ENCODE peak calls at places on chromosomes 6 and 20, in eight cellular contexts. U is MV-4-11, J is fibroblast of lung, B is Right ventricle myocardium superior, L is HT-29, M is KBM-7, F is iPS DF 19.7, P is amygdala. E is an unnamed sample.

GRCh38 chr6:127459231-127459641 is at the start of gene KIAA0408:
- DNase-seq in U (peak), J (peak), B (peak), L (no peak), M (no peak), F (peak), P (no peak), E (no peak)

GRCh38 chr6:35757461-35758123 is 18.8 kb upstream of the CLPSL2 start:
- DNase-seq in U (no peak), J (peak), B (no peak), L (peak), M (peak), F (peak), P (no peak), E (peak)

GRCh38 chr20:43840382-43841070 is 74.1 kb upstream of the TOX2 start:
- DNase-seq in U (peak), J (peak), B (no peak), L (peak), M (peak), F (no peak), P (no peak), E (peak)

GRCh38 chr6:115468272-115469005 is 592.3 kb downstream of the FRK start:
- DNase-seq in U (no peak), J (no peak), B (no peak), L (no peak), M (no peak), F (no peak), P (no peak), E (no peak)

GRCh38 chr6:164756142-164756541 is 553.3 kb downstream of the C6orf118 start:
- DNase-seq in U (no peak), J (peak), B (no peak), L (no peak), M (no peak), F (no peak), P (no peak), E (no peak)

GRCh38 chr20:25077610-25078169 is 4.3 kb downstream of the VSX1 start:
- DNase-seq in U (peak), J (peak), B (peak), L (no peak), M (no peak), F (no peak), P (no peak), E (no peak)

GRCh38 chr6:15244605-15245360 is 1.1 kb upstream of the JARID2 start:
- DNase-seq in U (peak), J (peak), B (peak), L (peak), M (peak), F (no peak), P (no peak), E (peak)

GRCh38 chr6:132300323-132300949 is 100.8 kb downstream of the MOXD1 start:
- DNase-seq in U (peak), J (peak), B (no peak), L (peak), M (peak), F (no peak), P (no peak), E (peak)